ENCODE peak calls at places on chromosome 2, in four cellular contexts. One of them, this sample, is unnamed.
A peak's percentile ranks its signal among the peaks of the same experiment; 100 is the strongest.

GRCh38 chr2:186009341-186009740 is 270.7 kb downstream of the FSIP2 start:
- DNase-seq in cardiac muscle cell: no peak
- DNase-seq in GM10248: no peak
- DNase-seq in A549: no peak
- DNase-seq in this sample: no peak

GRCh38 chr2:13819896-13820295 is 812.6 kb upstream of the LRATD1 start:
- DNase-seq in cardiac muscle cell: no peak
- DNase-seq in A549: no peak
- DNase-seq in GM10248: no peak
- DNase-seq in this sample: no peak

GRCh38 chr2:147026261-147026660 is 818.6 kb upstream of the ACVR2A start:
- DNase-seq in A549: no peak
- DNase-seq in GM10248: no peak
- DNase-seq in cardiac muscle cell: no peak
- DNase-seq in this sample: no peak

GRCh38 chr2:196487426-196487825 is 152.1 kb upstream of the CCDC150 start:
- DNase-seq in A549: no peak
- DNase-seq in cardiac muscle cell: no peak
- DNase-seq in GM10248: no peak
- DNase-seq in this sample: no peak

GRCh38 chr2:197972587-197972986 is 168.2 kb downstream of the PLCL1 start:
- DNase-seq in cardiac muscle cell: no peak
- DNase-seq in GM10248: no peak
- DNase-seq in A549: no peak
- DNase-seq in this sample: no peak

GRCh38 chr2:182447163-182447562 is 20.3 kb upstream of the PDE1A start:
- DNase-seq in GM10248: no peak
- DNase-seq in A549: no peak
- DNase-seq in cardiac muscle cell: no peak
- DNase-seq in this sample: no peak

GRCh38 chr2:159093496-159093895 is 125.1 kb downstream of the TANC1 start:
- DNase-seq in GM10248: no peak
- DNase-seq in A549: no peak
- DNase-seq in cardiac muscle cell: no peak
- DNase-seq in this sample: no peak

GRCh38 chr2:67516899-67517530 is 119.9 kb downstream of the ETAA1 start:
- DNase-seq in GM10248: no peak
- DNase-seq in cardiac muscle cell: no peak
- DNase-seq in A549: peak; percentile 3
- DNase-seq in this sample: no peak

GRCh38 chr2:39739386-39739785 is 39.7 kb downstream of the THUMPD2 start:
- DNase-seq in GM10248: no peak
- DNase-seq in cardiac muscle cell: no peak
- DNase-seq in A549: no peak
- DNase-seq in this sample: no peak

GRCh38 chr2:12603781-12604180 is 113.0 kb upstream of the TRIB2 start:
- DNase-seq in cardiac muscle cell: no peak
- DNase-seq in A549: no peak
- DNase-seq in GM10248: no peak
- DNase-seq in this sample: no peak

GRCh38 chr2:128686881-128687550 is 368.3 kb upstream of the HS6ST1 start:
- DNase-seq in GM10248: no peak
- DNase-seq in cardiac muscle cell: no peak
- DNase-seq in A549: no peak
- DNase-seq in this sample: no peak

GRCh38 chr2:121688820-121689219 is 39.6 kb upstream of the CLASP1 start:
- DNase-seq in cardiac muscle cell: no peak
- DNase-seq in GM10248: no peak
- DNase-seq in A549: no peak
- DNase-seq in this sample: peak; percentile 9

GRCh38 chr2:30201990-30202389 is 29.3 kb upstream of the LBH start:
- DNase-seq in GM10248: no peak
- DNase-seq in cardiac muscle cell: no peak
- DNase-seq in A549: no peak
- DNase-seq in this sample: no peak

GRCh38 chr2:201828235-201828634 is 21.9 kb downstream of the CDK15 start:
- DNase-seq in GM10248: no peak
- DNase-seq in A549: no peak
- DNase-seq in cardiac muscle cell: no peak
- DNase-seq in this sample: no peak

GRCh38 chr2:189157939-189158338 is 21.6 kb downstream of the COL5A2 start:
- DNase-seq in GM10248: no peak
- DNase-seq in A549: no peak
- DNase-seq in cardiac muscle cell: no peak
- DNase-seq in this sample: no peak

GRCh38 chr2:179031731-179032408 is 18.1 kb downstream of the CCDC141 start:
- DNase-seq in cardiac muscle cell: no peak
- DNase-seq in GM10248: peak; percentile 29
- DNase-seq in A549: no peak
- DNase-seq in this sample: peak; percentile 33

GRCh38 chr2:218010116-218010837 is 7.5 kb upstream of the TNS1 start:
- DNase-seq in cardiac muscle cell: peak; percentile 66
- DNase-seq in A549: peak; percentile 25
- DNase-seq in GM10248: peak; percentile 74
- DNase-seq in this sample: peak; percentile 21

GRCh38 chr2:33375054-33375453 is 101.4 kb upstream of the RASGRP3 start:
- DNase-seq in A549: no peak
- DNase-seq in cardiac muscle cell: no peak
- DNase-seq in GM10248: no peak
- DNase-seq in this sample: no peak

GRCh38 chr2:164757934-164758695 is 83.5 kb downstream of the COBLL1 start:
- DNase-seq in GM10248: no peak
- DNase-seq in cardiac muscle cell: no peak
- DNase-seq in A549: peak; percentile 68
- DNase-seq in this sample: no peak

GRCh38 chr2:220478305-220479058 is 851.1 kb downstream of the SLC4A3 start:
- DNase-seq in A549: no peak
- DNase-seq in GM10248: no peak
- DNase-seq in cardiac muscle cell: no peak
- DNase-seq in this sample: no peak

GRCh38 chr2:233565685-233566140 is 869 bp downstream of the USP40 start:
- DNase-seq in cardiac muscle cell: no peak
- DNase-seq in A549: no peak
- DNase-seq in GM10248: no peak
- DNase-seq in this sample: no peak

GRCh38 chr2:237383991-237384671 is 29.8 kb downstream of the COL6A3 start:
- DNase-seq in cardiac muscle cell: no peak
- DNase-seq in GM10248: no peak
- DNase-seq in A549: no peak
- DNase-seq in this sample: no peak

GRCh38 chr2:65661980-65662653 is 229.7 kb upstream of the SPRED2 start:
- DNase-seq in cardiac muscle cell: no peak
- DNase-seq in GM10248: no peak
- DNase-seq in A549: no peak
- DNase-seq in this sample: no peak

GRCh38 chr2:3613524-3613905 is 18.6 kb downstream of the COLEC11 start:
- DNase-seq in A549: no peak
- DNase-seq in GM10248: no peak
- DNase-seq in cardiac muscle cell: no peak
- DNase-seq in this sample: no peak